ENCODE peak calls at places on chromosome 17, in five cellular contexts. D, S, M, G and P are unnamed samples.

GRCh38 chr17:76561799-76562268 is 22.0 kb downstream of the PRCD start:
- DNase-seq in G (no peak), D (peak), S (no peak), M (no peak), P (peak)

GRCh38 chr17:57356722-57357391 is 100.5 kb downstream of the MSI2 start:
- DNase-seq in M (no peak), D (no peak), G (peak), S (no peak), P (no peak)

GRCh38 chr17:28547623-28548416 is 4.6 kb downstream of the UNC119 start:
- DNase-seq in S (peak), M (peak), G (peak), D (no peak), P (no peak)

GRCh38 chr17:7862692-7863437 is 5.1 kb downstream of the CYB5D1 start:
- DNase-seq in S (peak), M (peak), D (no peak), G (peak), P (no peak)

GRCh38 chr17:31389673-31390381 is 1.6 kb upstream of the RAB11FIP4 start:
- DNase-seq in G (no peak), D (no peak), S (no peak), M (no peak), P (no peak)

GRCh38 chr17:73348018-73348823 is 36.4 kb upstream of the CDC42EP4 start:
- DNase-seq in D (no peak), G (no peak), S (no peak), M (no peak), P (no peak)

GRCh38 chr17:75970011-75970523 is 8.9 kb downstream of the ACOX1 start:
- DNase-seq in M (no peak), S (no peak), G (no peak), D (peak), P (no peak)

GRCh38 chr17:74190154-74190553 is 13.3 kb upstream of the RPL38 start:
- DNase-seq in D (no peak), M (peak), G (peak), S (no peak), P (no peak)

GRCh38 chr17:30477758-30478115 is 529 bp downstream of the GOSR1 start:
- DNase-seq in S (no peak), D (no peak), M (peak), G (no peak), P (peak)

GRCh38 chr17:50440172-50440837 is 14.3 kb downstream of the ACSF2 start:
- DNase-seq in G (no peak), M (no peak), S (no peak), D (no peak), P (no peak)